ENCODE peak calls at places on chromosome 19, in seven cellular contexts. Y, I, O, C, R, X and B are unnamed samples. For H3K4me1, the result is how much of the 10 kb centered on the place peaks cover.

GRCh38 chr19:3401004-3401768 is 34.8 kb downstream of the NFIC start:
- DNase-seq in O (no peak), X (no peak), I (no peak), R (no peak), C (no peak), Y (no peak), B (no peak)

GRCh38 chr19:46068345-46069258 is 27.8 kb upstream of the IGFL4 start:
- DNase-seq in I (peak), R (no peak), O (peak), X (no peak), C (no peak), Y (no peak), B (peak)

GRCh38 chr19:3057275-3057714 is 5.0 kb downstream of the TLE5 start:
- DNase-seq in X (peak), R (peak), C (no peak), O (no peak), I (no peak), Y (peak), B (no peak)

GRCh38 chr19:12720851-12721655 is 2.7 kb downstream of the TNPO2 start:
- DNase-seq in I (peak), Y (no peak), C (no peak), O (no peak), R (peak), X (no peak), B (no peak)

GRCh38 chr19:7395360-7395781 is 46.6 kb downstream of the ARHGEF18 start:
- DNase-seq in O (no peak), X (no peak), C (no peak), Y (no peak), R (peak), I (peak), B (no peak)

GRCh38 chr19:1513492-1514294 is 874 bp upstream of the ADAMTSL5 start:
- DNase-seq in Y (peak), C (no peak), I (peak), O (peak), X (peak), R (peak), B (peak)

GRCh38 chr19:39138221-39139211 is 12.9 kb downstream of the PAK4 start:
- DNase-seq in Y (no peak), C (no peak), I (no peak), X (no peak), O (no peak), R (no peak), B (no peak)

GRCh38 chr19:46766569-46767317 is 20.5 kb upstream of the STRN4 start:
- DNase-seq in O (no peak), C (no peak), I (no peak), X (peak), R (peak), Y (peak), B (no peak)

GRCh38 chr19:40754611-40755247 is 3.7 kb downstream of the SNRPA start:
- DNase-seq in I (peak), O (peak), C (no peak), Y (no peak), X (no peak), R (no peak), B (peak)

GRCh38 chr19:45040059-45040767 is 1.4 kb downstream of the CLASRP start:
- DNase-seq in R (no peak), I (no peak), Y (no peak), O (no peak), C (no peak), X (no peak), B (no peak)

GRCh38 chr19:41353466-41354342 is at the start of gene TGFB1:
- DNase-seq in X (peak), R (peak), Y (peak), I (peak), C (peak), O (peak), B (peak)

GRCh38 chr19:55172741-55173140 is 6.3 kb upstream of the DNAAF3 start:
- DNase-seq in I (peak), O (no peak), R (no peak), X (no peak), C (no peak), Y (no peak), B (peak)

GRCh38 chr19:41395355-41395754 is 1.8 kb downstream of the EXOSC5 start:
- DNase-seq in R (no peak), X (no peak), C (no peak), I (no peak), Y (no peak), O (no peak), B (no peak)

GRCh38 chr19:39568604-39569003 is 28.6 kb upstream of the EID2 start:
- DNase-seq in C (no peak), I (peak), X (no peak), O (peak), Y (no peak), R (no peak), B (no peak)

GRCh38 chr19:42176990-42177685 is 40.3 kb downstream of the DEDD2 start:
- DNase-seq in O (no peak), C (peak), R (peak), X (peak), Y (peak), I (peak), B (peak)

GRCh38 chr19:1489463-1489971 is 633 bp downstream of the PCSK4 start:
- DNase-seq in X (no peak), Y (no peak), O (no peak), C (no peak), I (no peak), R (no peak), B (no peak)

GRCh38 chr19:32771596-32771995 is 52.0 kb downstream of the TDRD12 start:
- DNase-seq in I (no peak), O (no peak), X (no peak), Y (no peak), R (no peak), C (no peak), B (no peak)

GRCh38 chr19:10408511-10409291 is 5.4 kb upstream of the CDC37 start:
- DNase-seq in Y (no peak), O (no peak), R (no peak), C (no peak), I (no peak), X (no peak), B (no peak)

GRCh38 chr19:1811942-1812425 is at the start of gene ATP8B3:
- DNase-seq in C (no peak), Y (no peak), X (no peak), I (no peak), R (peak), O (no peak), B (no peak)

GRCh38 chr19:51341066-51341465 is 873 bp downstream of the VSIG10L start:
- DNase-seq in Y (no peak), C (no peak), O (no peak), I (no peak), X (no peak), R (no peak), B (no peak)

GRCh38 chr19:34228347-34228746 is 26.0 kb upstream of the GARRE1 start:
- DNase-seq in R (no peak), I (no peak), X (no peak), O (no peak), Y (no peak), C (no peak), B (peak)

GRCh38 chr19:55212447-55212846 is 3.1 kb upstream of the PTPRH start:
- DNase-seq in R (no peak), I (no peak), X (no peak), Y (peak), O (peak), C (no peak), B (no peak)

GRCh38 chr19:30784850-30785459 is 412.8 kb downstream of the ZNF536 start:
- DNase-seq in R (peak), O (peak), I (peak), Y (peak), X (peak), C (peak), B (peak)

GRCh38 chr19:6925801-6926751 is 38.7 kb downstream of the ADGRE1 start:
- DNase-seq in O (no peak), Y (no peak), C (no peak), I (no peak), R (no peak), X (no peak), B (no peak)

DNA sequence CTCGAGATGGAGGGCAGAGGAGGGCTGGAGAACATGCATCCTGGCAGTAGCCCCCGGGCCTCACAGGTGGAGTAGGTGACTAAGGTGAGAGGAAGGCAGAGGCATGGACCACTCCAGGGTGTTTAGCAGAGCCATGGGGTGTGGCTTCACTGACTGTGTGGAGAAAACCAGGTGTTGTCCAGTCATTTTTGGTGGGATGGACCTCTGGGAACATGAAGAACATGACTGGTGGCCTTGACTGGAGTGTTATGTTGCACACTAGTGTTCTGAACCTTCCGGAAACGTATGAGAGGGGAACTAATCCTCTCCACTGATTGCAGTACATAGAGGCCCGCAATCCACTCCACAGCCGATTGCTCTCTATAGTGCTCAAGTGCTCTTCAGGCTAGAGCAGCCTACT is 16.9 kb downstream of the MED26 start:
- DNase-seq in X (no peak), R (no peak), I (no peak), Y (no peak), C (no peak), O (peak), B (no peak)
- H3K23ac ChIP-seq in X (no peak), R (no peak), I (no peak), Y (no peak), C (no peak), O (no peak), B (no peak)

GRCh38 chr19:37930416-37930815 is 23.4 kb downstream of the SIPA1L3 start:
- DNase-seq in R (no peak), C (no peak), Y (no peak), O (no peak), I (no peak), X (no peak), B (no peak)

GRCh38 chr19:37929512-37929911 is 22.5 kb downstream of the SIPA1L3 start:
- DNase-seq in Y (no peak), I (no peak), C (no peak), X (peak), O (no peak), R (no peak), B (no peak)

GRCh38 chr19:37926711-37927110 is 19.7 kb downstream of the SIPA1L3 start:
- DNase-seq in O (no peak), R (no peak), Y (no peak), X (no peak), I (no peak), C (no peak), B (no peak)

GRCh38 chr19:37926255-37926654 is 19.2 kb downstream of the SIPA1L3 start:
- DNase-seq in X (no peak), C (no peak), O (no peak), Y (no peak), I (no peak), R (no peak), B (no peak)

DNA sequence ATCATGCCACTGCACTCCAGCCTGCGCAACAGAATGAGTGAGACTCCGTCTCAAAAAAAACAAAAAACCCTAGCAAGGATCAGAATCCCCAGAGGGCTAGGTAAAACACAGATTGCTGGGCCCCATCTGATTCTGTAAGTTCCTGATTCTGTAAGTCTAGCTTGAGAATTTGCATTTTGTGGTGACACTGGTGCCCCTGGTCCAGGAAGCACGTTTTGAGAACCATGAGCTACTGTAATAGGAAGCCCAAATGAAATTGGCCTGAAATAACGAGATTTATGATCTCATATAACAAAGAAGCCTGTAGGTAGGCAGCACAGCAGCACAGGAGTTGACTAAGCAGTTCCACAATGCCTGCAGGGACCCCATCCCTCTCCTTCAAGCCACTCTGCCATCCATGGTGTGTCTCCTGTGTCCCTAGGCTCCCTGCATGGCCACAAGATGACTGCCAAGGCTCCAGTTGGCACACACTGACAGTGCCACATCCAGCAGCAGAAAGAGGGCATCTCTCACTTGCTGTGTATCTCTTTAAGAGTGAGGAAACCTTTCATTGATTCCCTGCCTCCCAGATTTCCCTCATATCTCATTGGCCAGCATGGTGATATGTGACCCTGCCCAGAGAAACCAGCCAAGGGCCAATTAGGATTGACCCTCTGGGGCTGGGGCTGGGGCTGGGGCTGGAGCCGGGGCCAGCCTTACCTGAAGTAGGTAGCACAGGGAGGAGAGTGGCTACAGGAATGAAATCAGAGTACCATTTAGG is 21.7 kb downstream of the SIPA1L3 start:
- DNase-seq in Y (peak), C (no peak), X (peak), O (no peak), I (no peak), R (no peak), B (no peak)
- H3K4me1 ChIP-seq in Y (under half), C (under half), X (under half), O (under half), I (under half), R (under half), B (under half)

GRCh38 chr19:8530061-8530679 is 16.2 kb upstream of the ZNF414 start:
- DNase-seq in Y (no peak), O (no peak), R (no peak), X (no peak), I (no peak), C (no peak), B (no peak)
- H3K23ac ChIP-seq in Y (no peak), O (no peak), R (no peak), X (no peak), I (no peak), C (peak), B (no peak)

DNA sequence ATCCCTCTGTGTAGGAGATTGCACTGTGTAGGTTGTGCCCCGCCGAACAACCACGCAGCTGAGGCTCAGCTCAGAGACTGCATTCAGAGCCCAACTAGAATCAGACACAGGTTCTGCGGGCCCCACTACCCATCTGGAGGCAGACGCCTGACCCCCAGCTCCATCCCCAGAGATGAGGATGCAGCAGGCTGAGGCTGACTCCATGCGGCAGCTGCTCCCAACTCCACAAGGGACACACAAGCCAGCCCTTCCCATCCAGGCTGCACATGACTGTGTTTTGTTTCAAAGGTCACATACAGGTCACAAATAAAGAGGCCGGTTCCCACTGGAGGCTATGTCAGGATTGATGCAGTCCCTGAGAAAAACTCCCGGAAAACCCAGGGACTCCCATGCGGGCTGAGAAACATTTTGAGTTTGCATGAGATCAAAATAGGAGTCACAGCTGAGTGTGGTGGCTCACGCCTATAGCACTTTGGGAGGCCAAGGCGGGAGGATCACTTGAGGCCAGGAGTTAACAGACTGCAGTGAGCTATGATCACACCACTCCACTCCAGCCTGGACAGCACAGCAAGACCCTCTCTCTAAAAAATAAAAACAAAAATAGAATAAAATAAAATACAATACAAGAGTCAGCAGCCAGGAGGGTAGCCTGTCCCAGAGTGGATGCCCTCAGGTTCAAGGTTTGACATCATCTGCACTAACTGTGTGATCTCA is 14.0 kb downstream of the ELL start:
- DNase-seq in R (no peak), O (peak), Y (no peak), I (peak), C (no peak), X (no peak), B (peak)
- H3K4me1 ChIP-seq in R (under half), O (under half), Y (under half), I (half or more), C (under half), X (under half), B (under half)

DNA sequence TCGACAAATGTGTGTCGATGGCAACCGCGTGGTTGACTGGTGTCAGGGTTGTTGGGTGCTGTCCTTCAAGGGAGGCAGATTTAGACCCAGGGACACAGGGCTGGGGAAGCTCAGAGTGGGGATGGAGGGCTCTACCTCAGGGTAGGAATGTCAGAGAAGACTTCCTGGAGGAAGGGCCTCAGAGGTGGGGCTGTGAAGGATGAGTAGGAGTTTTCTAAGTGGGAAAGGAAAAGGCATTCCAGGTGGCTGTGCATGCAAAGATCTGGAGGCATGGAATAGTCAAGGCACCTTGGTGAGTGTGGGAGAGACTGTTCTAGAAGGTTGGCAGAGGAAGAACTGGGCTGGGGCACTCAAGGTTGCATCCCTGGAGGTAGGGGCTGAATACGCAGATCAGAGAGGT is 2.0 kb downstream of the NRTN start:
- DNase-seq in I (no peak), R (no peak), X (no peak), C (no peak), Y (no peak), O (no peak), B (no peak)
- H3K23ac ChIP-seq in I (no peak), R (no peak), X (no peak), C (no peak), Y (no peak), O (no peak), B (no peak)

GRCh38 chr19:19549804-19550453 is 11.9 kb downstream of the CILP2 start:
- DNase-seq in O (no peak), C (no peak), X (no peak), I (no peak), R (no peak), Y (no peak), B (no peak)
- H3K4me1 ChIP-seq in O (under half), C (under half), X (under half), I (under half), R (under half), Y (under half), B (under half)

DNA sequence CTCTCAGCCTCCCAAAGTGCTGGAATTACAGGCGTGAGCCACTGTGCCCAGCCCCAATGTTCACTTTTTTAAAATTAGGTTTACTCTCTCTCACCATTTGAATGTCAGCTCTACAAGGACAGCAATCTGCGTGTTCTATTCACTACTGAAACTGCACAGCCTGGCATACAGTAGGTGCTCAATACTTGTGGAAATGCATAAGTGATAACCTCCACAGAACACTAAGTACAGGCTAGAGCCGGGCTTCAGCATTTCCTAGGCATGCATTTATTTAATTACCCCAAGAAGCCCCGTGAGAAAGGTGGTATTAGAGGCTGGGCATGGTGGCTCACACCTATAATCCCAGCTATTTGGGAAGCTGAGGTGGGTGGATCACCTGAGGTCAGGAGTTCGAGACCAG is 33.1 kb upstream of the TNFAIP8L1 start:
- DNase-seq in Y (no peak), C (no peak), I (no peak), X (no peak), R (no peak), O (no peak), B (no peak)
- H3K23ac ChIP-seq in Y (no peak), C (no peak), I (no peak), X (no peak), R (no peak), O (no peak), B (no peak)